ENCODE peak calls at places on chromosome 21, in nine cellular contexts. G is mammary epithelial cell, X is kidney, M is psoas muscle, T is HCT116, C is MM.1S, S is stomach, L is colonic mucosa, Q is tibial nerve. F is an unnamed sample. For H3K9me3 and H3K4me1, the result is how much of the 10 kb centered on the place peaks cover.

GRCh38 chr21:46552274-46552673 is 52.6 kb downstream of the S100B start:
- DNase-seq in S (no peak), L (no peak), C (no peak), M (no peak), Q (no peak), G (no peak), X (no peak), T (no peak), F (no peak)

GRCh38 chr21:33670076-33670475 is 27.8 kb downstream of the ITSN1 start:
- DNase-seq in S (no peak), X (no peak), T (no peak), Q (no peak), L (no peak), G (peak), C (peak), M (no peak), F (no peak)

GRCh38 chr21:41208946-41209345 is 41.0 kb downstream of the BACE2 start:
- DNase-seq in T (no peak), Q (no peak), C (no peak), X (no peak), L (no peak), M (no peak), S (no peak), G (no peak), F (no peak)

GRCh38 chr21:34846601-34847112 is 177.9 kb downstream of the CLIC6 start:
- DNase-seq in L (peak), Q (no peak), C (no peak), M (no peak), T (peak), G (peak), S (no peak), X (no peak), F (no peak)

GRCh38 chr21:35616090-35616489 is 444.2 kb downstream of the SETD4 start:
- DNase-seq in C (no peak), T (peak), Q (peak), M (no peak), S (no peak), G (peak), X (no peak), L (no peak), F (no peak)

GRCh38 chr21:46058339-46059145 is 39.4 kb upstream of the COL6A2 start:
- DNase-seq in X (peak), L (no peak), C (no peak), T (no peak), G (no peak), M (no peak), S (peak), Q (no peak), F (no peak)

GRCh38 chr21:34926784-34927548 is 122.1 kb downstream of the RUNX1 start:
- DNase-seq in S (no peak), G (no peak), L (peak), T (no peak), M (no peak), Q (peak), X (no peak), C (no peak), F (no peak)

GRCh38 chr21:35578350-35578782 is 482.0 kb downstream of the SETD4 start:
- DNase-seq in S (no peak), L (no peak), G (peak), M (no peak), C (no peak), Q (no peak), T (no peak), X (no peak), F (no peak)

GRCh38 chr21:27329255-27329851 is 362.5 kb upstream of the ADAMTS5 start:
- DNase-seq in S (no peak), C (no peak), L (no peak), Q (no peak), M (no peak), T (no peak), X (no peak), G (no peak), F (no peak)

GRCh38 chr21:25528511-25528910 is 78.8 kb downstream of the MRPL39 start:
- DNase-seq in M (no peak), Q (no peak), C (no peak), T (no peak), S (no peak), G (no peak), X (no peak), L (no peak), F (no peak)

GRCh38 chr21:15140321-15141019 is 75.7 kb upstream of the NRIP1 start:
- DNase-seq in X (peak), S (peak), Q (no peak), M (no peak), L (peak), T (no peak), G (no peak), C (no peak), F (no peak)

GRCh38 chr21:25496825-25497482 is 110.3 kb downstream of the MRPL39 start:
- DNase-seq in T (no peak), X (no peak), Q (no peak), G (no peak), S (no peak), M (no peak), C (no peak), L (no peak), F (no peak)

GRCh38 chr21:26846036-26846931 is 1.1 kb upstream of the ADAMTS1 start:
- DNase-seq in X (peak), S (peak), T (no peak), C (no peak), M (peak), Q (peak), L (peak), G (peak), F (no peak)

GRCh38 chr21:34990842-34991241 is 58.3 kb downstream of the RUNX1 start:
- DNase-seq in L (no peak), T (no peak), M (no peak), Q (no peak), S (no peak), X (no peak), C (no peak), G (no peak), F (no peak)

GRCh38 chr21:46165099-46165498 is 9.7 kb upstream of the FTCD start:
- DNase-seq in T (no peak), G (no peak), M (no peak), Q (no peak), S (no peak), C (no peak), X (no peak), L (no peak), F (no peak)

GRCh38 chr21:20856926-20857325 is 141.3 kb upstream of the NCAM2 start:
- DNase-seq in X (no peak), C (no peak), T (no peak), M (no peak), L (no peak), Q (no peak), G (no peak), S (no peak), F (no peak)

GRCh38 chr21:32886339-32886738 is 114.8 kb upstream of the PAXBP1 start:
- DNase-seq in L (no peak), C (peak), S (no peak), X (no peak), T (no peak), G (no peak), Q (no peak), M (no peak), F (peak)

GRCh38 chr21:46011267-46011967 is 29.8 kb downstream of the COL6A1 start:
- DNase-seq in C (no peak), Q (no peak), T (no peak), M (no peak), S (peak), X (no peak), L (peak), G (no peak), F (no peak)

GRCh38 chr21:44881586-44881939 is 8.1 kb upstream of the PTTG1IP start:
- DNase-seq in M (no peak), S (no peak), X (no peak), Q (no peak), C (no peak), T (no peak), L (no peak), G (no peak), F (no peak)
- H3K27ac ChIP-seq in M (no peak), S (peak), X (no peak), Q (no peak), C (no peak), T (no peak), L (no peak), G (no peak), F (no peak)

GRCh38 chr21:9735421-9735961 is 785.9 kb upstream of the TPTE start:
- DNase-seq in X (peak), L (no peak), C (no peak), T (no peak), G (no peak), M (no peak), S (no peak), Q (no peak), F (no peak)
- H3K9me3 ChIP-seq in X (under half), L (under half), C (under half), T (half or more), G (half or more), M (under half), S (half or more), Q (under half), F (under half)

GRCh38 chr21:42229676-42230075 is 10.7 kb downstream of the ABCG1 start:
- DNase-seq in X (peak), G (no peak), Q (no peak), S (no peak), C (no peak), L (no peak), M (no peak), T (no peak), F (no peak)

GRCh38 chr21:42230636-42231035 is 11.7 kb downstream of the ABCG1 start:
- DNase-seq in M (no peak), L (no peak), S (no peak), T (no peak), G (no peak), C (no peak), Q (no peak), X (peak), F (no peak)

GRCh38 chr21:42232176-42232825 is 13.4 kb downstream of the ABCG1 start:
- DNase-seq in T (no peak), C (no peak), X (peak), M (no peak), Q (no peak), L (no peak), G (no peak), S (no peak), F (peak)

GRCh38 chr21:42233067-42233981 is 14.4 kb downstream of the ABCG1 start:
- DNase-seq in S (peak), T (no peak), Q (peak), M (peak), X (peak), C (peak), G (no peak), L (peak), F (peak)

GRCh38 chr21:42231761-42232160 is 12.8 kb downstream of the ABCG1 start:
- DNase-seq in S (no peak), X (peak), T (no peak), G (no peak), Q (no peak), M (no peak), L (no peak), C (no peak), F (no peak)
- H3K4me1 ChIP-seq in S (half or more), X (under half), T (under half), G (under half), Q (under half), M (half or more), L (under half), C (half or more), F (half or more)

GRCh38 chr21:44370771-44371410 is 17.5 kb downstream of the TRPM2 start:
- DNase-seq in C (no peak), G (no peak), Q (no peak), T (no peak), M (no peak), L (no peak), X (peak), S (no peak), F (peak)
- H3K27ac ChIP-seq in C (no peak), G (no peak), Q (no peak), T (no peak), M (no peak), L (no peak), X (no peak), S (no peak), F (no peak)

GRCh38 chr21:36656138-36656537 is 42.8 kb upstream of the SIM2 start:
- DNase-seq in M (no peak), G (peak), C (no peak), X (peak), T (no peak), Q (no peak), S (peak), L (no peak), F (no peak)

GRCh38 chr21:36657999-36658398 is 40.9 kb upstream of the SIM2 start:
- DNase-seq in M (no peak), X (no peak), Q (no peak), G (no peak), C (no peak), T (no peak), S (no peak), L (no peak), F (no peak)

GRCh38 chr21:36658926-36659325 is 40.0 kb upstream of the SIM2 start:
- DNase-seq in S (no peak), M (no peak), T (no peak), X (no peak), L (no peak), G (no peak), Q (no peak), C (no peak), F (no peak)

GRCh38 chr21:36654796-36655325 is 44.1 kb upstream of the SIM2 start:
- DNase-seq in L (no peak), X (no peak), M (no peak), Q (no peak), C (no peak), T (no peak), G (no peak), S (no peak), F (no peak)

GRCh38 chr21:36654341-36654740 is 44.6 kb upstream of the SIM2 start:
- DNase-seq in Q (no peak), T (no peak), L (no peak), X (no peak), C (no peak), S (peak), M (no peak), G (no peak), F (no peak)
- H3K9me3 ChIP-seq in Q (under half), T (under half), L (under half), X (under half), C (under half), S (under half), M (under half), G (under half), F (under half)

DNA sequence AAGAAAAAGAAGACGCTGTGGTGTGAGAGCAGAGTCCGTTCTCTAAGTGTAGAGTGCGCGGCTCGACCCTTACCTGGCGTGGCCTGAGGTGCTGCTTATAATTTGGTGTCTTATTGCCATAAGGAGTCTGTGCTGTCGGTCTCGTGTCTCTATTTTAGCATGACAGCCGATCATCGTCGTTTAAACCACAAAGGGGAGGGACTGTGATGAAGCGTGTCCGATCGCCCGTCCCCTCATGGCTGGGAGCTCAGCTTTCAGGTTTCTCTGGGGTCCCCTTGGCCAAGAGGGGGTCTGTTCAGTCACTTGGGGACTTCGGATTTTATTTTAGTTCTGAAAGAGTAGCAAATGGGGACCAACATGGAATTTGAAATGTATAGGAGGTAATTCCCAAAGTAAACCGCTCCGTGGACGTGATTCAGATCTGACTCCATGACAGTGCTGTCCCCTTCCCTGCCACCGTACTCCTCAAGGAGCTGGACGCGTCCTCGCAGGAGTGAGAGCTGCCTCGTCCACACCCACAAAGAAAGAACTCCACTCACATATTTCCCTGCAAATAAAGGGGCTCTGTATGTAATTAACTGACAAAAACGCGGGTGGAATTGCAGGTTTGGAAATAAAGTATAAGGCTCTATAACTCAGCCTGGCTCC is 183.5 kb downstream of the ETS2 start:
- DNase-seq in L (no peak), G (no peak), X (no peak), M (no peak), T (no peak), Q (no peak), C (no peak), S (no peak), F (no peak)
- H3K4me1 ChIP-seq in L (under half), G (half or more), X (under half), M (half or more), T (under half), Q (under half), C (under half), S (half or more), F (under half)

DNA sequence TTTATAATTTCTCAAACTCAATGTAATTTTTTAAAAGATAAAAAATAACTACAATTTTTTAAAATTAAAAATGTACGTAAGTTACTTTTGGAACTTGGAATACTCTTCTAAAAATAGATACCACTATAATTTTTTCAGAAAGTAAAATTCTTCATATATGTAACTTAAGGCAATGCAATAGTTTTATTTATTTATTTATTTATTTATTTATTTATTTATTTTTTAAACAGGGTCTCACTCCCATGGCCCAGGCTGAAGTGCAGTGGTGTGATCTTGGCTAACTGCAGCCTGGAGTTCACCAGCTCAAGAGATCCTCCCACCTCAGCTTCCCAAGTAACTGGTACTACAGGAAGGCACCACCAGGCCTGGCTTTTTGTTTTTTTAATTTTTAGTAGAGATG is 3.1 kb upstream of the KRTAP23-1 start:
- DNase-seq in X (no peak), G (no peak), L (no peak), Q (no peak), C (no peak), T (no peak), M (no peak), S (no peak), F (no peak)
- H3K27ac ChIP-seq in X (no peak), G (no peak), L (no peak), Q (no peak), C (no peak), T (no peak), M (no peak), S (no peak), F (no peak)

DNA sequence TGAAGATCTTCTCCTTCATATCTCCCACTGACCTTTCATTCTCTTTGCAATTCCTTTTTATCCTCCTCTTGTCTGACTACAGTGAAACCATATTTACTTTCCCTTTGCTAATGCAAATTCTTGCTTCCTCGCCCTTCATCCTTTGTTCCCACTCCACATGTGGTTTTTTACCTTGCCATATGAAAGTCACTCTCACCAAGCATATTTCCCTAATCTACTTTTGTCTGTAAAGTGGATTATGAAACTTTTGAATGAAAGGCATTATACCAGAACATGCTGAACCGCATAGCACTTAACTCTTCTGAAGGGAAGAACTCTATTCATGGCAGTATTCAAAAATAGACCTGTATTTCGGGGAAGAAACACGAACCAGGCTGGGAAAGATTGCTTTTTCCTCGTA is 8.0 kb upstream of the TMPRSS15 start:
- DNase-seq in M (no peak), G (no peak), Q (no peak), C (no peak), L (no peak), T (no peak), X (no peak), S (no peak), F (no peak)
- H3K9me3 ChIP-seq in M (under half), G (under half), Q (under half), C (under half), L (under half), T (under half), X (under half), S (under half), F (under half)

GRCh38 chr21:38894899-38895298 is 89.2 kb downstream of the ETS2 start:
- DNase-seq in T (no peak), G (no peak), L (no peak), M (no peak), Q (no peak), C (no peak), S (no peak), X (no peak), F (no peak)
- H3K4me1 ChIP-seq in T (under half), G (under half), L (under half), M (under half), Q (under half), C (under half), S (under half), X (under half), F (under half)